ENCODE peak calls at places on chromosomes 16 and 17, in ten cellular contexts. B is HFFc6; T is iris pigment epithelial cell; K is Karpas-422; H is Peyer's patch; D is T follicular helper cell; I is activated naive CD4-positive, alpha-beta T cell; P is AG09309; L is K562; W is stimulated activated CD8-positive, alpha-beta memory T cell treated with anti-CD3 and anti-CD28 coated beads, Interleukin-7, amount 100 ng/mL, for 48 hours. M is an unnamed sample.

GRCh38 chr16:82136956-82137818 is 32.8 kb downstream of the MPHOSPH6 start:
- DNase-seq in B (no peak), T (no peak), K (no peak), H (no peak), D (no peak), I (no peak), P (no peak), L (no peak), W (no peak), M (no peak)

GRCh38 chr17:44005865-44006580 is 1.6 kb downstream of the NAGS start:
- DNase-seq in B (no peak), T (peak; percentile 46), K (no peak), H (peak; percentile 76), D (no peak), I (no peak), P (no peak), L (no peak), W (peak; percentile 25), M (no peak)

GRCh38 chr16:1037023-1037933 is 35.3 kb upstream of the SSTR5 start:
- DNase-seq in B (no peak), T (peak; percentile 41), K (no peak), H (no peak), D (no peak), I (no peak), P (no peak), L (no peak), W (no peak), M (no peak)

GRCh38 chr16:29107299-29107698 is 122.4 kb downstream of the LAT start:
- DNase-seq in B (no peak), T (no peak), K (no peak), H (no peak), D (no peak), I (no peak), P (no peak), L (no peak), W (no peak), M (no peak)

GRCh38 chr17:77892469-77893143 is 65.9 kb upstream of the TNRC6C start:
- DNase-seq in B (no peak), T (no peak), K (peak; percentile 69), H (peak; percentile 44), D (no peak), I (no peak), P (no peak), L (peak; percentile 79), W (no peak), M (no peak)

GRCh38 chr16:3134338-3135119 is at the start of gene ZNF213:
- DNase-seq in B (peak; percentile 98), T (peak; percentile 99), K (peak; percentile 99), H (peak; percentile 98), D (peak; percentile 92), I (peak; percentile 67), P (peak; percentile 90), L (peak; percentile 98), W (peak; percentile 94), M (peak; percentile 82)

GRCh38 chr16:69179255-69180010 is 7.5 kb upstream of the SNTB2 start:
- DNase-seq in B (peak; percentile 80), T (peak; percentile 82), K (no peak), H (peak; percentile 76), D (no peak), I (no peak), P (peak; percentile 81), L (no peak), W (no peak), M (no peak)

GRCh38 chr16:404971-405486 is 3.3 kb downstream of the DECR2 start:
- DNase-seq in B (no peak), T (no peak), K (no peak), H (no peak), D (no peak), I (no peak), P (no peak), L (no peak), W (no peak), M (no peak)

GRCh38 chr17:32783602-32784001 is 93.3 kb downstream of the MYO1D start:
- DNase-seq in B (peak; percentile 70), T (peak; percentile 60), K (peak; percentile 80), H (no peak), D (no peak), I (no peak), P (peak; percentile 52), L (peak; percentile 70), W (no peak), M (no peak)

GRCh38 chr17:61486135-61487120 is 34.2 kb downstream of the TBX4 start:
- DNase-seq in B (peak; percentile 67), T (no peak), K (no peak), H (no peak), D (no peak), I (no peak), P (no peak), L (no peak), W (no peak), M (no peak)

GRCh38 chr17:62093188-62094155 is 28.4 kb upstream of the MED13 start:
- DNase-seq in B (peak; percentile 89), T (peak; percentile 94), K (no peak), H (no peak), D (no peak), I (no peak), P (peak; percentile 72), L (peak; percentile 23), W (peak; percentile 19), M (no peak)

GRCh38 chr16:13503960-13504635 is 415.9 kb upstream of the ERCC4 start:
- DNase-seq in B (no peak), T (no peak), K (no peak), H (no peak), D (no peak), I (no peak), P (no peak), L (no peak), W (no peak), M (no peak)

GRCh38 chr17:42814633-42815399 is 9.3 kb downstream of the BECN1 start:
- DNase-seq in B (peak; percentile 84), T (peak; percentile 77), K (no peak), H (no peak), D (no peak), I (no peak), P (peak; percentile 46), L (no peak), W (no peak), M (no peak)

GRCh38 chr17:32355649-32356377 is 5.9 kb downstream of the ZNF207 start:
- DNase-seq in B (no peak), T (peak; percentile 16), K (no peak), H (no peak), D (no peak), I (no peak), P (no peak), L (no peak), W (no peak), M (no peak)

GRCh38 chr16:77574867-77575619 is 140.2 kb upstream of the ADAMTS18 start:
- DNase-seq in B (no peak), T (peak; percentile 67), K (no peak), H (no peak), D (no peak), I (no peak), P (no peak), L (no peak), W (no peak), M (no peak)

GRCh38 chr17:4230142-4230541 is 33.6 kb downstream of the ANKFY1 start:
- DNase-seq in B (peak; percentile 94), T (peak; percentile 92), K (no peak), H (peak; percentile 49), D (no peak), I (no peak), P (peak; percentile 95), L (no peak), W (no peak), M (no peak)

GRCh38 chr16:19283637-19284036 is 1.9 kb upstream of the CLEC19A start:
- DNase-seq in B (no peak), T (no peak), K (no peak), H (no peak), D (no peak), I (no peak), P (no peak), L (no peak), W (no peak), M (no peak)

GRCh38 chr17:73429440-73430164 is 117.8 kb upstream of the CDC42EP4 start:
- DNase-seq in B (peak; percentile 64), T (peak; percentile 61), K (peak; percentile 93), H (peak; percentile 92), D (peak; percentile 76), I (peak; percentile 76), P (peak; percentile 16), L (peak; percentile 82), W (peak; percentile 73), M (peak; percentile 68)

GRCh38 chr16:26395700-26396099 is 671.0 kb upstream of the C16orf82 start:
- DNase-seq in B (no peak), T (no peak), K (no peak), H (no peak), D (no peak), I (no peak), P (no peak), L (no peak), W (no peak), M (no peak)

GRCh38 chr17:11638700-11639265 is 40.5 kb downstream of the DNAH9 start:
- DNase-seq in B (no peak), T (no peak), K (no peak), H (no peak), D (no peak), I (no peak), P (no peak), L (no peak), W (no peak), M (no peak)

GRCh38 chr17:70307430-70307829 is 138.1 kb downstream of the KCNJ2 start:
- DNase-seq in B (no peak), T (peak; percentile 85), K (no peak), H (no peak), D (no peak), I (no peak), P (no peak), L (no peak), W (no peak), M (no peak)

GRCh38 chr17:14303343-14304221 is 2.7 kb downstream of the HS3ST3B1 start:
- DNase-seq in B (no peak), T (peak; percentile 59), K (no peak), H (no peak), D (peak; percentile 36), I (no peak), P (no peak), L (peak; percentile 18), W (no peak), M (no peak)